ENCODE peak calls at places on chromosomes 12 and 14, in ten cellular contexts. A is upper lobe of right lung; W is endothelial cell of umbilical vein; D is NCI-H1092 treated with DMSO at 0.1 percent for 48 hours; I is HuH-7.5; Y is activated CD8-positive, alpha-beta memory T cell treated with anti-CD3 and anti-CD28 coated beads for 1 hour; N is CD8-positive, alpha-beta T cell; F is AG09309; V is neural crest cell; K is NAMALWA. L is an unnamed sample.

GRCh38 chr14:49868720-49869114 is 16.1 kb upstream of the NEMF start:
- DNase-seq in A (no peak), W (no peak), D (no peak), I (no peak), Y (no peak), N (no peak), F (no peak), V (no peak), K (no peak), L (no peak)

GRCh38 chr12:92065018-92065499 is 80.6 kb downstream of the BTG1 start:
- DNase-seq in A (no peak), W (no peak), D (peak; percentile 88), I (no peak), Y (no peak), N (peak; percentile 55), F (no peak), V (no peak), K (peak; percentile 67), L (no peak)

GRCh38 chr14:30754778-30755177 is 119.6 kb upstream of the COCH start:
- DNase-seq in A (no peak), W (no peak), D (no peak), I (no peak), Y (no peak), N (no peak), F (no peak), V (no peak), K (no peak), L (no peak)

GRCh38 chr14:69481815-69482568 is 2.5 kb upstream of the PLEKHD1 start:
- DNase-seq in A (no peak), W (no peak), D (no peak), I (no peak), Y (no peak), N (no peak), F (no peak), V (no peak), K (peak; percentile 64), L (no peak)

GRCh38 chr14:34012978-34013713 is 62.3 kb upstream of the EGLN3 start:
- DNase-seq in A (no peak), W (no peak), D (no peak), I (no peak), Y (no peak), N (no peak), F (no peak), V (no peak), K (no peak), L (no peak)

GRCh38 chr14:74922752-74923401 is at the start of gene RPS6KL1:
- DNase-seq in A (peak; percentile 89), W (peak; percentile 87), D (peak; percentile 80), I (peak; percentile 97), Y (peak; percentile 15), N (peak; percentile 64), F (no peak), V (peak; percentile 77), K (peak; percentile 73), L (no peak)

GRCh38 chr12:85641796-85642195 is 194.4 kb downstream of the RASSF9 start:
- DNase-seq in A (no peak), W (no peak), D (no peak), I (no peak), Y (no peak), N (no peak), F (no peak), V (no peak), K (no peak), L (no peak)

GRCh38 chr14:55221968-55222367 is 30.6 kb upstream of the DLGAP5 start:
- DNase-seq in A (no peak), W (no peak), D (no peak), I (no peak), Y (no peak), N (no peak), F (no peak), V (no peak), K (no peak), L (no peak)

GRCh38 chr14:92427096-92427495 is 86.5 kb upstream of the RIN3 start:
- DNase-seq in A (no peak), W (no peak), D (no peak), I (no peak), Y (no peak), N (no peak), F (no peak), V (no peak), K (no peak), L (no peak)

GRCh38 chr14:20855652-20856291 is 35.4 kb upstream of the RNASE3 start:
- DNase-seq in A (no peak), W (peak; percentile 82), D (peak; percentile 26), I (peak; percentile 50), Y (no peak), N (peak; percentile 32), F (no peak), V (peak; percentile 44), K (peak; percentile 82), L (no peak)

GRCh38 chr14:54692261-54692861 is 125.4 kb downstream of the SAMD4A start:
- DNase-seq in A (no peak), W (no peak), D (no peak), I (no peak), Y (no peak), N (no peak), F (no peak), V (no peak), K (no peak), L (no peak)

GRCh38 chr12:62260733-62261683 is 804 bp downstream of the USP15 start:
- DNase-seq in A (no peak), W (peak; percentile 60), D (peak; percentile 30), I (peak; percentile 20), Y (peak; percentile 25), N (peak; percentile 63), F (no peak), V (peak; percentile 2), K (peak; percentile 89), L (peak; percentile 37)

L was measured in NK-92 treated with Interleukin-12 subunit alpha and Interleukin-12 subunit beta, amount 100 ng/mL, for 24 hours.